ENCODE peak calls at places on chromosomes 1 and 21, in five cellular contexts. S is omental fat pad, R is colonic mucosa, N is ovary, C is mucosa of descending colon. Z is an unnamed sample.

GRCh38 chr1:92567211-92567868 is 80.6 kb upstream of the GFI1 start:
- DNase-seq in S (no peak), R (no peak), N (no peak), C (no peak), Z (no peak)

GRCh38 chr21:45284456-45284741 is 3.3 kb downstream of the POFUT2 start:
- DNase-seq in S (no peak), R (no peak), N (no peak), C (no peak), Z (no peak)

GRCh38 chr1:116322752-116323405 is 50.2 kb upstream of the ATP1A1 start:
- DNase-seq in S (no peak), R (peak), N (no peak), C (no peak), Z (no peak)

GRCh38 chr1:220700591-220701179 is 10.5 kb downstream of the C1orf115 start:
- DNase-seq in S (no peak), R (no peak), N (no peak), C (no peak), Z (no peak)

GRCh38 chr1:201742955-201743805 is 85.8 kb upstream of the IPO9 start:
- DNase-seq in S (no peak), R (no peak), N (no peak), C (no peak), Z (no peak)

GRCh38 chr1:36350659-36351171 is 27.3 kb upstream of the EVA1B start:
- DNase-seq in S (no peak), R (no peak), N (no peak), C (no peak), Z (peak)

GRCh38 chr21:45459171-45460010 is 54.4 kb downstream of the COL18A1 start:
- DNase-seq in S (no peak), R (no peak), N (no peak), C (peak), Z (no peak)

GRCh38 chr1:116178837-116179236 is 67.6 kb downstream of the MAB21L3 start:
- DNase-seq in S (no peak), R (peak), N (no peak), C (peak), Z (no peak)

GRCh38 chr1:36161656-36162531 is 5.9 kb downstream of the MAP7D1 start:
- DNase-seq in S (no peak), R (no peak), N (no peak), C (peak), Z (peak)

GRCh38 chr1:53369034-53369750 is 41.3 kb upstream of the LRP8 start:
- DNase-seq in S (no peak), R (no peak), N (no peak), C (no peak), Z (no peak)

GRCh38 chr21:42051788-42052187 is 19.3 kb upstream of the UMODL1 start:
- DNase-seq in S (no peak), R (no peak), N (no peak), C (peak), Z (no peak)

GRCh38 chr21:42044871-42045495 is 26.1 kb upstream of the UMODL1 start:
- DNase-seq in S (no peak), R (no peak), N (no peak), C (peak), Z (no peak)

GRCh38 chr21:42049578-42050430 is 21.3 kb upstream of the UMODL1 start:
- DNase-seq in S (no peak), R (no peak), N (no peak), C (peak), Z (no peak)

GRCh38 chr21:42048870-42049577 is 22.1 kb upstream of the UMODL1 start:
- DNase-seq in S (no peak), R (no peak), N (no peak), C (peak), Z (no peak)

DNA sequence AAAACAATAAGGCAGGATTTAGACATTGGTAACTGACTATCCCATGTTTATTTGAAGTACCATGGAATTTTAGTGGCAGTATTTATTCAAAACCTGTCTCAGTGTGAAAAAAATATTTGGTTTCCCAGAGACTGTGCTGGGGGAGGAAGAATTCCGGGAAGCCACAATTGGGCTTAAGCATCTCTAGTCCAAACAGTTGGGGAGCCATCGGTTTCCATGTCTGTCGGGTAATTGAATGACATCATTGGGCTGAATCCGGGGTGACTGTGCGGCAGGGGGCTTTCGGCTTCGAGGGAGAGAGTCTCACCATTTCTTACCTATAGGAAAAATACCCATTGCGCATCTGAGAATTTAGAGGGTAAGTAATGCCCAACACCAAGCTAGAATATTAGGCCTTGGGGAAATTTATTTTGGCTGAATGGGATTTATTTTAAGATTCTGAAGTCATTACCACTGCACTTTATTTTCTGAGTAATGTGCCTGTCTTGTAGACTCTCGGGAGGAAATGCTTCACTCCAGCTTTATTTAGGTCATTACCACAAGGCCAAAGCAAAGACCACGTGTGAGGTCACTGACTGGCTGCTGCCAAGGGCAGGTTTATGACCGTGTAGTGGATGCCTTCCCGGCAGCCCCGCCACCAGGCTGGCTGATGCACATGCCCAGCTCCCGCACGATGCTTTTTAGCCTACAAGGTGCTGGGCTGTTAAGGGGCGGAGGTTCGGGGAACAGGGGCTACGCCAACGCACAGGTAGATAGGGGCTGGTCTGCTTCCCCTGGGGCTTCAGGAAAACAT is 23.1 kb upstream of the UMODL1 start:
- DNase-seq in S (no peak), R (no peak), N (peak), C (peak), Z (no peak)
- TF ChIP-seq CTCF in S (no peak), R (no peak), N (no peak), C (no peak), Z (no peak)

DNA sequence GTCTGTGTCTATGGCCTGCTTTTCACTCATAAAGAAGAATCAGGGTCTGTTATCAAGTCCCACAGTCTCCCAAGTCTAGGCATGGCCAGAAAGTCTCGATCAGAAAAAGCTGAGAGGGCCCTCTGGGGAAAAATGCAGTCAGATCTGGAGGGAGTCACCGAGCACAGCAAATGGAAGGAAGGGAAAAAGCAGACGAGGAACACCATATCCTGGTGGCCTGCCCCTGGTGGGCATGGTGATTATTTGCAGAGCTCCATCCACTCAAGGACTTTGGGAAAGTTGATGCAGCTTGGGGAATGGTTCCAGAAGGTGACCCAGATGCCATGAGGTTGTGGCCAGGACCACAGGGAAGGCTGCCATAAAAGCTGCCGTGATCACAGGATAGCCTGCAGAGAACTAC is 189.1 kb downstream of the CLIC6 start:
- DNase-seq in S (no peak), R (no peak), N (no peak), C (no peak), Z (no peak)
- TF ChIP-seq CTCF in S (no peak), R (no peak), N (no peak), C (no peak), Z (no peak)

GRCh38 chr1:84506729-84507453 is 510 bp upstream of the GNG5 start:
- DNase-seq in S (no peak), R (no peak), N (no peak), C (no peak), Z (no peak)
- TF ChIP-seq CTCF in S (no peak), R (no peak), N (no peak), C (no peak), Z (no peak)

GRCh38 chr1:151881479-151881878 is 27.8 kb downstream of the THEM4 start:
- DNase-seq in S (no peak), R (no peak), N (no peak), C (no peak), Z (no peak)
- TF ChIP-seq CTCF in S (no peak), R (no peak), N (no peak), C (no peak), Z (no peak)

GRCh38 chr1:228378453-228379164 is 28.0 kb downstream of the TRIM11 start:
- DNase-seq in S (no peak), R (peak), N (peak), C (peak), Z (no peak)
- TF ChIP-seq CTCF in S (no peak), R (peak), N (peak), C (peak), Z (no peak)